ENCODE peak calls at places on chromosomes 1 and 21, in eight cellular contexts. D, L, H, R, Q, V, W and I are unnamed samples.

GRCh38 chr1:14297356-14297755 is 301.1 kb upstream of the KAZN start:
- DNase-seq in D (no peak), L (no peak), H (no peak), R (no peak), Q (no peak), V (no peak), W (no peak), I (no peak)

GRCh38 chr1:151327903-151328674 is 873 bp upstream of the PI4KB start:
- DNase-seq in D (no peak), L (no peak), H (peak; percentile 6), R (no peak), Q (no peak), V (peak; percentile 69), W (no peak), I (no peak)

GRCh38 chr1:61058477-61059245 is 23.7 kb upstream of the NFIA start:
- DNase-seq in D (peak; percentile 36), L (no peak), H (no peak), R (no peak), Q (no peak), V (no peak), W (peak; percentile 64), I (no peak)

GRCh38 chr1:47184771-47185677 is 4.8 kb downstream of the PDZK1IP1 start:
- DNase-seq in D (no peak), L (no peak), H (no peak), R (no peak), Q (no peak), V (peak; percentile 44), W (no peak), I (no peak)

GRCh38 chr1:223513309-223513708 is 120.1 kb downstream of the CCDC185 start:
- DNase-seq in D (no peak), L (no peak), H (no peak), R (no peak), Q (no peak), V (no peak), W (no peak), I (no peak)

GRCh38 chr21:46038871-46039397 is 57.4 kb downstream of the COL6A1 start:
- DNase-seq in D (peak; percentile 83), L (peak; percentile 77), H (no peak), R (no peak), Q (peak; percentile 81), V (peak; percentile 70), W (peak; percentile 88), I (peak; percentile 89)

GRCh38 chr1:59142663-59143487 is 154.0 kb upstream of the FGGY start:
- DNase-seq in D (peak; percentile 98), L (peak; percentile 23), H (no peak), R (peak; percentile 98), Q (no peak), V (no peak), W (peak; percentile 94), I (peak; percentile 63)

GRCh38 chr1:193919827-193920226 is 733.4 kb upstream of the B3GALT2 start:
- DNase-seq in D (peak; percentile 22), L (no peak), H (no peak), R (no peak), Q (no peak), V (no peak), W (peak; percentile 20), I (peak; percentile 21)

GRCh38 chr1:26913754-26914619 is at the start of gene NR0B2:
- DNase-seq in D (no peak), L (peak; percentile 57), H (no peak), R (no peak), Q (peak; percentile 68), V (peak; percentile 91), W (no peak), I (no peak)

GRCh38 chr1:81304187-81304586 is 496.5 kb upstream of the ADGRL2 start:
- DNase-seq in D (peak; percentile 51), L (no peak), H (no peak), R (peak; percentile 79), Q (no peak), V (no peak), W (peak; percentile 72), I (peak; percentile 74)

GRCh38 chr1:202135221-202135721 is 9.3 kb downstream of the ARL8A start:
- DNase-seq in D (peak; percentile 54), L (no peak), H (peak; percentile 58), R (peak; percentile 67), Q (peak; percentile 31), V (no peak), W (peak; percentile 68), I (peak; percentile 87)

GRCh38 chr1:154983776-154984466 is 777 bp downstream of the FLAD1 start:
- DNase-seq in D (no peak), L (no peak), H (no peak), R (peak; percentile 33), Q (no peak), V (peak; percentile 58), W (no peak), I (peak; percentile 25)

GRCh38 chr1:157367870-157368269 is 184.4 kb downstream of the FCRL5 start:
- DNase-seq in D (no peak), L (no peak), H (no peak), R (no peak), Q (no peak), V (no peak), W (no peak), I (no peak)

GRCh38 chr1:157367091-157367739 is 185.1 kb downstream of the FCRL5 start:
- DNase-seq in D (no peak), L (no peak), H (no peak), R (no peak), Q (no peak), V (no peak), W (no peak), I (no peak)

GRCh38 chr1:157360021-157360390 is 192.3 kb downstream of the FCRL5 start:
- DNase-seq in D (no peak), L (no peak), H (no peak), R (no peak), Q (no peak), V (no peak), W (no peak), I (no peak)

GRCh38 chr1:157364612-157365011 is 187.7 kb downstream of the FCRL5 start:
- DNase-seq in D (no peak), L (no peak), H (no peak), R (no peak), Q (no peak), V (no peak), W (no peak), I (no peak)

DNA sequence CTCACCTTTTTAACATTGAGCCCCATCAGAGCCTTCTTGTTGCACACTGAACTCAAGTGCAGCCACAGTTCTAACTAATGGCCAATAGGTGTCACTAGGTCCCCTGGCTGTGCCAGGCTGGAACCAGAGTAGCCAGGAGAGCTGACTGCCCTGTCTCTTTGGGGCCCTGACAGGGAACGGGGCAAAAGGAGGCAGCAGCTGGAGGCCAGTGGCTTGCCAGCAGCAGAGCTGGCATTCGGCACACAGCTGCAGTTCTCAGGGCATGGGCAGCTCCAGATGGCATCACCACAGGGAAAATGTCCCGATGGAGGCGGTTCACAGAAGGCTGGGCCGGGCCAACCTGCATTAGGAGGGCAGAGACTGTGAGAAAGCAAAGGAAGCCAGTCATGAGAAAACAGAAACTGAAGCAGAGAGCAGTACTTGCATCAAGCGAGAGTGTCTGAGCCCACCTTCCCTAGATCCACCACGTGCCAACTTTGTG is 188.6 kb downstream of the FCRL5 start:
- DNase-seq in D (peak; percentile 22), L (no peak), H (no peak), R (peak; percentile 69), Q (no peak), V (no peak), W (peak; percentile 52), I (peak; percentile 54)
- H3K4me3 ChIP-seq in D (no peak overlapping the region), L (no peak overlapping the region), H (no peak overlapping the region), R (no peak overlapping the region), Q (no peak overlapping the region), V (no peak overlapping the region), W (no peak overlapping the region), I (no peak overlapping the region)

GRCh38 chr1:68210829-68211228 is 21.5 kb downstream of the WLS start:
- DNase-seq in D (no peak), L (no peak), H (no peak), R (no peak), Q (no peak), V (no peak), W (no peak), I (no peak)
- H3K9me3 ChIP-seq in D (no peaks in the 10 kb centered on the region), L (no peaks in the 10 kb centered on the region), H (no peaks in the 10 kb centered on the region), R (no peaks in the 10 kb centered on the region), Q (no peaks in the 10 kb centered on the region), V (no peaks in the 10 kb centered on the region), W (no peaks in the 10 kb centered on the region), I (no peaks in the 10 kb centered on the region)

GRCh38 chr1:225946082-225946620 is 5.1 kb upstream of the LEFTY2 start:
- DNase-seq in D (no peak), L (no peak), H (no peak), R (no peak), Q (no peak), V (no peak), W (no peak), I (no peak)

GRCh38 chr1:225944387-225944786 is 3.4 kb upstream of the LEFTY2 start:
- DNase-seq in D (no peak), L (no peak), H (no peak), R (no peak), Q (no peak), V (no peak), W (no peak), I (no peak)

GRCh38 chr1:225944951-225945350 is 3.9 kb upstream of the LEFTY2 start:
- DNase-seq in D (no peak), L (no peak), H (no peak), R (no peak), Q (no peak), V (no peak), W (no peak), I (no peak)

GRCh38 chr1:225946803-225947202 is 5.8 kb upstream of the LEFTY2 start:
- DNase-seq in D (no peak), L (no peak), H (no peak), R (no peak), Q (no peak), V (no peak), W (no peak), I (no peak)

GRCh38 chr1:225945564-225945963 is 4.5 kb upstream of the LEFTY2 start:
- DNase-seq in D (no peak), L (no peak), H (no peak), R (no peak), Q (no peak), V (no peak), W (no peak), I (no peak)
- H3K4me3 ChIP-seq in D (no peak overlapping the region), L (no peak overlapping the region), H (no peak overlapping the region), R (no peak overlapping the region), Q (no peak overlapping the region), V (no peak overlapping the region), W (no peak overlapping the region), I (no peak overlapping the region)

GRCh38 chr1:247105966-247106365 is 1.8 kb upstream of the ZNF669 start:
- DNase-seq in D (no peak), L (no peak), H (no peak), R (no peak), Q (no peak), V (no peak), W (no peak), I (no peak)

GRCh38 chr1:247100676-247101279 is 3.4 kb downstream of the ZNF669 start:
- DNase-seq in D (no peak), L (no peak), H (no peak), R (no peak), Q (no peak), V (no peak), W (no peak), I (no peak)

GRCh38 chr1:247104965-247105364 is 809 bp upstream of the ZNF669 start:
- DNase-seq in D (no peak), L (no peak), H (no peak), R (no peak), Q (no peak), V (no peak), W (no peak), I (no peak)

GRCh38 chr1:247102381-247102780 is 1.8 kb downstream of the ZNF669 start:
- DNase-seq in D (peak; percentile 76), L (no peak), H (no peak), R (peak; percentile 74), Q (no peak), V (no peak), W (peak; percentile 11), I (peak; percentile 59)

GRCh38 chr1:247103777-247104591 is at the start of gene ZNF669:
- DNase-seq in D (peak; percentile 97), L (peak; percentile 97), H (peak; percentile 87), R (peak; percentile 98), Q (peak; percentile 97), V (peak; percentile 98), W (peak; percentile 97), I (peak; percentile 99)
- H3K9me3 ChIP-seq in D (peaks cover 19% of the 10 kb centered on the region), L (peaks cover 43% of the 10 kb centered on the region), H (peaks cover 10% of the 10 kb centered on the region), R (peaks cover 19% of the 10 kb centered on the region), Q (peaks cover 46% of the 10 kb centered on the region), V (peaks cover 26% of the 10 kb centered on the region), W (peaks cover 29% of the 10 kb centered on the region), I (peaks cover 27% of the 10 kb centered on the region)